ENCODE peak calls at places on chromosomes 7 and 10, in seven cellular contexts. Y is A673, F is uterus, A is SK-N-SH, R is neural progenitor cell, S is IMR-90, G is transverse colon. O is an unnamed sample. For H3K36me3, the result is how much of the 10 kb centered on the place peaks cover.

GRCh38 chr10:36469585-36469984 is 655.8 kb upstream of the ANKRD30A start:
- DNase-seq in Y (no peak), F (no peak), A (no peak), R (no peak), S (peak), G (no peak), O (no peak)

GRCh38 chr7:57215423-57215822 is 83.2 kb upstream of the ZNF479 start:
- DNase-seq in Y (no peak), F (no peak), A (no peak), R (no peak), S (no peak), G (no peak), O (no peak)

GRCh38 chr7:113371376-113372043 is 253.2 kb upstream of the SMIM30 start:
- DNase-seq in Y (no peak), F (no peak), A (no peak), R (no peak), S (peak), G (no peak), O (no peak)

GRCh38 chr10:22649390-22649841 is 65.0 kb downstream of the PIP4K2A start:
- DNase-seq in Y (no peak), F (no peak), A (no peak), R (no peak), S (no peak), G (no peak), O (no peak)

GRCh38 chr10:120685136-120685535 is 166.0 kb upstream of the WDR11 start:
- DNase-seq in Y (no peak), F (no peak), A (no peak), R (no peak), S (no peak), G (no peak), O (no peak)

GRCh38 chr7:132577206-132578049 is 1.2 kb upstream of the PLXNA4 start:
- DNase-seq in Y (peak), F (peak), A (peak), R (peak), S (peak), G (peak), O (peak)

GRCh38 chr7:47609803-47610452 is 28.0 kb upstream of the TNS3 start:
- DNase-seq in Y (no peak), F (peak), A (no peak), R (no peak), S (peak), G (no peak), O (no peak)

GRCh38 chr7:150799156-150799555 is 1.0 kb downstream of the TMEM176B start:
- DNase-seq in Y (no peak), F (no peak), A (peak), R (no peak), S (no peak), G (no peak), O (no peak)

GRCh38 chr10:21814866-21815265 is 188.7 kb downstream of the DNAJC1 start:
- DNase-seq in Y (no peak), F (no peak), A (no peak), R (no peak), S (no peak), G (no peak), O (peak)

GRCh38 chr7:4713183-4713784 is 31.2 kb downstream of the FOXK1 start:
- DNase-seq in Y (no peak), F (no peak), A (no peak), R (peak), S (no peak), G (peak), O (no peak)

GRCh38 chr7:70392870-70393269 is 739.1 kb upstream of the GALNT17 start:
- DNase-seq in Y (no peak), F (no peak), A (no peak), R (peak), S (no peak), G (no peak), O (no peak)

GRCh38 chr10:2081501-2081900 is 344.2 kb upstream of the ADARB2 start:
- DNase-seq in Y (no peak), F (no peak), A (no peak), R (peak), S (no peak), G (no peak), O (peak)

DNA sequence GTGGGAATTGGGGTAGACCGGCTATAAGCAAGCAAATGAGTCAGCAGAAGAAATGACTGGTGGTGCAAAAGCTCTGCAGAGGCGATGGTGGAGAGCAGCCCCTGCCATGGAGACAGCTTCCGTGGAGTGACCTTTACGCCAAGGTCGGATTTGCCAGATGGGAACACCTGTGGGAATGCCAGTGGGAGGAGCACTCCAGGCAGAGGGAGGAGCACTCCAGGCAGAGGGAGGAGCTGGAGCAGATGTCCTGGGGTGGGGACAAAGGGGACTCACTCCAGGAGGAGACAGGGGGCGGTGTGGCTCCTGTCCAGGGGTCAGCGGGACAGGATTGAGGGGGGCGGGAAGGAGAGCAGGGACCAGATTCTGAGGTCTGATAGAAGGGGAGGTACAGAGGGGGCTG is 258.8 kb upstream of the CTBP2 start:
- DNase-seq in Y (no peak), F (no peak), A (no peak), R (no peak), S (no peak), G (no peak), O (no peak)
- H3K36me3 ChIP-seq in Y (under half), F (under half), A (under half), R (under half), S (under half), G (under half), O (under half)

DNA sequence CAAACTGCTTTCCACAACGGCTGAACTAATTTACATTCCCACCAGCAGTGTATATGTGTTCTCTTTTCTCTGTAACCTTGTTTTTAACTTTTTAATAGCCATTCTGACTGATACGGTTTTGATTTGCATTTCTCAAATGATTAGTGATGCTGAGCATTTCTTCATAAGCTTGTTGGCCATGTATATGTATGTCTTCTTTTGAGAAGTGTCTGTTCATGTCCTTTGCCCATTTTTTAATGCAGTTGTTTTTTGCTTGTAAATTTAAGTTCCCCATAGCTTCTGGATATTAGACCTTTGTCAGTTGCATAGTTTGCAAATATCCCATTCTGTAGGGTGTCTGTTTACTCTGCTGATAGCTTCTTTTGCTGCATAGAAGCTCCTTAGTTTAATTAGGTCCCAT is 6.1 kb downstream of the ZNF786 start:
- DNase-seq in Y (no peak), F (no peak), A (no peak), R (no peak), S (no peak), G (no peak), O (no peak)
- H3K36me3 ChIP-seq in Y (under half), F (under half), A (under half), R (under half), S (under half), G (under half), O (under half)

GRCh38 chr7:2217206-2217605 is 15.5 kb downstream of the MAD1L1 start:
- DNase-seq in Y (no peak), F (no peak), A (no peak), R (no peak), S (no peak), G (no peak), O (no peak)
- H3K36me3 ChIP-seq in Y (under half), F (under half), A (under half), R (under half), S (half or more), G (under half), O (half or more)

GRCh38 chr7:55150709-55151108 is 131.9 kb downstream of the EGFR start:
- DNase-seq in Y (no peak), F (no peak), A (no peak), R (no peak), S (no peak), G (no peak), O (no peak)
- H3K36me3 ChIP-seq in Y (under half), F (under half), A (half or more), R (under half), S (half or more), G (under half), O (under half)

DNA sequence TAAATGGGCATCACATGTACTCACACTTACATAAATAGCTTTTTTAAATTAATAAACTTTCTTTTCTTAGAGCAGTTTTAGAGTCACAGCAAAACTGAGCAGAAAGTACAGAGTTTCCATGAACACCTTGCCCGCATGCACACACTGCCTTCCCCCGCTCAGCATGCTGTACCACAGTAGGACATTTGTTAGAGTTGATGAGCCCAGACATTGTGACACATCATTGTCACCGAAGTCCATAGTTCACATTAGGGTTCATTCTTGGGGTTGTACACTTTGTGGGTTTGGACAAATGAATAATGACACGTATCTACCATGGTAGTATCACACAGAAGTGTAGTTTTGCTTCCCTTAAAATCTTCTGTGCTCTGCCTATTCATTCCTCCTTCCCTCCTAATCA is 23.7 kb downstream of the UBN2 start:
- DNase-seq in Y (no peak), F (no peak), A (no peak), R (no peak), S (no peak), G (no peak), O (no peak)
- H3K36me3 ChIP-seq in Y (under half), F (under half), A (half or more), R (under half), S (under half), G (under half), O (half or more)

DNA sequence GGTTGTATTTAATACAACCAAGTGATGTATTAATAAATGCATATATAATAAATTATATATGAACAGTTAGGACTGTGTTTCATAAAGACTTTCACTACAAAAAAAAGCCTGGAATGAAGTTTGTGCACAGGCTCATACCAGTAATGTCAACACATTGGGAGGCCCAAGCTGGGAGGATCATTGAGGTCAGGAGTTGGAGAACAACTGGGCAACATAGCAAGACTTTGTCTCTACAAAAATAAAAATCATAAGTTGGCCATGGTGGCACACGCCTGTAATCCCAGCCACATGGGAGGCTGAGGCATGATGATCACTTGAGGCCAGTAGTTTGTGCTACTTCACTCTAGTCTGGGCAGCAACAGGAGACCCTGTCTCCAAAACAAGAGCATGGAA is 15.8 kb upstream of the SVIL start:
- DNase-seq in Y (no peak), F (no peak), A (no peak), R (no peak), S (no peak), G (no peak), O (no peak)
- H3K36me3 ChIP-seq in Y (under half), F (under half), A (under half), R (under half), S (under half), G (under half), O (under half)

GRCh38 chr7:140683657-140684056 is 10.9 kb downstream of the ADCK2 start:
- DNase-seq in Y (no peak), F (no peak), A (no peak), R (peak), S (no peak), G (no peak), O (no peak)

GRCh38 chr7:140685407-140686087 is 11.0 kb upstream of the NDUFB2 start:
- DNase-seq in Y (no peak), F (no peak), A (no peak), R (no peak), S (no peak), G (no peak), O (peak)

GRCh38 chr7:140686921-140687320 is 9.6 kb upstream of the NDUFB2 start:
- DNase-seq in Y (no peak), F (no peak), A (no peak), R (no peak), S (no peak), G (no peak), O (no peak)

GRCh38 chr7:140681766-140682165 is 9.0 kb downstream of the ADCK2 start:
- DNase-seq in Y (no peak), F (no peak), A (no peak), R (no peak), S (no peak), G (no peak), O (no peak)

GRCh38 chr7:140684066-140684950 is 11.6 kb downstream of the ADCK2 start:
- DNase-seq in Y (no peak), F (no peak), A (no peak), R (no peak), S (no peak), G (no peak), O (no peak)
- H3K36me3 ChIP-seq in Y (under half), F (under half), A (under half), R (under half), S (under half), G (under half), O (under half)

O was measured in WERI-Rb-1.